ENCODE peak calls at places on chromosomes 6 and 20, in four cellular contexts. X is H1, O is GM12892, B is GM12878. V is an unnamed sample.

GRCh38 chr6:150182460-150183078 is 39.7 kb downstream of the PPP1R14C start:
- DNase-seq in X (no peak), B (no peak), O (no peak), V (no peak)

GRCh38 chr20:50270569-50270968 is 79.9 kb downstream of the CEBPB start:
- DNase-seq in O (no peak), X (no peak), B (no peak), V (no peak)

GRCh38 chr6:145442110-145442509 is 293.2 kb downstream of the EPM2A start:
- DNase-seq in O (no peak), X (no peak), B (no peak), V (no peak)

GRCh38 chr6:50819906-50820589 is 1.4 kb downstream of the TFAP2B start:
- DNase-seq in O (no peak), X (no peak), B (no peak), V (no peak)

GRCh38 chr20:61140576-61140975 is 111.5 kb upstream of the CDH4 start:
- DNase-seq in B (no peak), O (no peak), X (no peak), V (no peak)

GRCh38 chr6:28423546-28423945 is 19.7 kb downstream of the ZSCAN23 start:
- DNase-seq in O (no peak), B (no peak), X (no peak), V (no peak)

GRCh38 chr6:10478187-10479040 is 42.7 kb upstream of the GCNT2 start:
- DNase-seq in X (no peak), O (no peak), B (no peak), V (no peak)

GRCh38 chr6:37717836-37718251 is 20.2 kb upstream of the MDGA1 start:
- DNase-seq in B (no peak), O (no peak), X (no peak), V (no peak)

GRCh38 chr20:10662151-10662550 is 11.6 kb downstream of the JAG1 start:
- DNase-seq in O (no peak), X (no peak), B (no peak), V (no peak)

GRCh38 chr6:125918681-125919566 is 37.6 kb upstream of the HINT3 start:
- DNase-seq in O (no peak), X (no peak), B (peak; percentile 93), V (peak; percentile 17)

GRCh38 chr6:41488064-41488391 is 58.2 kb upstream of the FOXP4 start:
- DNase-seq in X (no peak), B (no peak), O (no peak), V (no peak)

GRCh38 chr6:10800810-10801209 is 37.5 kb downstream of the MAK start:
- DNase-seq in X (no peak), B (no peak), O (no peak), V (no peak)

GRCh38 chr20:44370639-44371218 is 15.2 kb downstream of the HNF4A start:
- DNase-seq in X (no peak), B (no peak), O (no peak), V (no peak)

GRCh38 chr6:78502386-78502887 is 364.9 kb upstream of the IRAK1BP1 start:
- DNase-seq in X (no peak), B (no peak), O (no peak), V (no peak)

GRCh38 chr20:14093652-14094051 is 98.3 kb downstream of the MACROD2 start:
- DNase-seq in O (no peak), B (no peak), X (no peak), V (no peak)

GRCh38 chr6:747921-748320 is 55.0 kb upstream of the EXOC2 start:
- DNase-seq in B (no peak), O (no peak), X (no peak), V (no peak)

GRCh38 chr6:99187429-99187828 is 162.0 kb downstream of the FAXC start:
- DNase-seq in B (no peak), O (no peak), X (no peak), V (no peak)
- TF ChIP-seq POLR2AphosphoS5 in B (no peak), O (no peak), X (no peak), V (no peak)

GRCh38 chr6:157198425-157199279 is 124.7 kb downstream of the TMEM242 start:
- DNase-seq in X (no peak), B (no peak), O (no peak), V (no peak)
- TF ChIP-seq POLR2A in X (no peak), B (no peak), O (no peak), V (no peak)

GRCh38 chr6:74720923-74721322 is 484.9 kb downstream of the COL12A1 start:
- DNase-seq in X (no peak), B (no peak), O (no peak), V (no peak)
- TF ChIP-seq TAF1 in X (no peak), B (no peak), O (no peak), V (no peak)

GRCh38 chr6:3585320-3585935 is 128.6 kb upstream of the SLC22A23 start:
- DNase-seq in B (no peak), O (no peak), X (no peak), V (no peak)
- TF ChIP-seq POLR2AphosphoS5 in B (no peak), O (no peak), X (no peak), V (no peak)

DNA sequence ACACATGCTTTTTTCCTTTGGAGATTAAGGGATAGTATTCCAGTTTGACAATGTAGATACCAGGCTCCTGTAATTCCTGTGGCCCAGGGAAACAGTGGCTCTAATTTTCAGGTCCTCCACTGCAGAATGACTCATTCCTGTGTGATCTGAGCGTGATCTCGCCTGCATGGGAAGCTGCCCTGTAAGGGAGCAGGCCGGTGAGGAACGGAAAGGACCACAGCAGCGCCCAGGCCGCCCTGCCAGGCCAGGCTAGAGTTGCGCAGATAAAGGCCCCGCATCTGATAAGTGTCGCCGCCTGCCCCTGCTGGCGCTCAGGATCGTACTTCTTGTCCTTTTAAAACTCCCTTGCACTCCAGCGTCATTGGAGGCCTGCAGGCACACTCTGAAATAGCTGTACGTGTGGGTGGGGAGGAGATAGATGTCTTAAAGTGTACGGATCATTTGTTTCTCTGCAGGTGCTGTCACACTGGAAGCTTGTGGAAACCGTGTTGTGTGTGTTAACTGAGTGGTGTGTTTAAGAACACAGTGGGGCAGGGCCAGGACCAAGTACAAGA is 60.7 kb downstream of the SYNJ2 start:
- DNase-seq in O (no peak), X (no peak), B (no peak), V (no peak)
- TF ChIP-seq POLR2A in O (no peak), X (no peak), B (no peak), V (no peak)

DNA sequence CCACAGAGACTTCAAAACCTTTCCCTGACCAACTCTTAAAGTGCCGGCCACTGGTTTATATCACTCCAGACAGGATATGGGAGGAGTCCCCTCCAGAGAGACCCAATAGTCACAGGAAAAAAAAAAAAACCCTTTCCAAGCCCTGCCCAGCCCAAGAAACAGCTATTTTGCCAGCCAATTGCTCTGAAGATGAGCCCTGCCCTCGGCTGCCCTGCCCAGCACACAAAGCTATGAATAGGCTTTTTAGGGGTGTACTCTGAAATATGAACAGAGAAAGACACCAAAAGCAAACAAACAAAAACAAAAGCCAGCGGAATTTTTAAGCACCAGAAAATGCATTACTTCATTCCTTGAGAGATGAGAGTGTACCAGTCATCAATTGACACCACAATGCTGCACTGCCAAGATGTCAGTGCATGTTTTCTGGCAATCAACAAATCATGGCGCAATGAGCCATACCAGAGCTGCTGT is 275.1 kb downstream of the C6orf118 start:
- DNase-seq in O (no peak), X (no peak), B (no peak), V (no peak)
- TF ChIP-seq TAF1 in O (no peak), X (no peak), B (no peak), V (no peak)

DNA sequence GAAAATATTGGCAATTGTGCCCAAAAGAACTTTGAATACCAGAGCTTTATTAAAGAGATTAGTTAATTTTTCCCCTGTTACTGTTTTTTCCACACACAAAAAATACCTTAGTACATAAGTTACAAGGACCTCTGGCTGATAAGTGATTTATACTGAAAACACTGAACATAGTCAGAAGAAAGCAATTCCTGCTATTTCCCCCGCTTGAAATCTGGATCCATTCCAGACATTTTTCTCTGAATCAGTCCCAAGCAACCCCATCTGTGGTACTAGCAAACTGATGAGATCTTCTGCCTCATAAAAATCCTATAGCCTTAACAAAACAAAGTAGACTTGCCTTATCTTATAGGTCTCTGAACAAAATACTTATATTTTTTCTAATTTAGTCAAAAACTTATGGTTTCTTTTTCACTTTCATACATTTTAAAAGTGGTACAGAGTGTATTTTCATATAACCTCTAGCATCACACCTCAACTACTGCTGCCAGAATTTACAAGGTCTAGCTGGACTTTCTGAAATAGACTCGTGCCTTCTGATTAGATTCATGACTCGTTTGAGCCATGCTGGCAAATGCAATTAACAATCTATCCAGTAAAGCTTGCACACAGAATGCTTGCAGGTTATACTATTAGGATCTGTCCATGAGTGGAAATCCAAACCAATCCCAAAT is 111.9 kb downstream of the TBX18 start:
- DNase-seq in B (no peak), O (no peak), X (no peak), V (no peak)
- TF ChIP-seq POLR2AphosphoS5 in B (no peak), O (no peak), X (no peak), V (no peak)

GRCh38 chr20:45776931-45777330 is 14.8 kb downstream of the WFDC3 start:
- DNase-seq in X (no peak), B (no peak), O (no peak), V (no peak)
- TF ChIP-seq POLR2A in X (no peak), B (no peak), O (no peak), V (no peak)

GRCh38 chr20:2244993-2245392 is 50.8 kb upstream of the TGM3 start:
- DNase-seq in B (no peak), O (no peak), X (no peak), V (no peak)
- TF ChIP-seq TAF1 in B (no peak), O (no peak), X (no peak), V (no peak)

GRCh38 chr20:34705008-34705382 is 851 bp downstream of the TP53INP2 start:
- DNase-seq in O (no peak), X (no peak), B (no peak), V (no peak)

GRCh38 chr20:34705383-34706021 is 1.4 kb downstream of the TP53INP2 start:
- DNase-seq in B (no peak), O (no peak), X (no peak), V (no peak)

GRCh38 chr20:34703573-34704176 is 469 bp upstream of the TP53INP2 start:
- DNase-seq in O (no peak), B (no peak), X (no peak), V (no peak)

GRCh38 chr20:34703061-34703572 is 1.0 kb upstream of the TP53INP2 start:
- DNase-seq in B (no peak), O (no peak), X (no peak), V (no peak)

DNA sequence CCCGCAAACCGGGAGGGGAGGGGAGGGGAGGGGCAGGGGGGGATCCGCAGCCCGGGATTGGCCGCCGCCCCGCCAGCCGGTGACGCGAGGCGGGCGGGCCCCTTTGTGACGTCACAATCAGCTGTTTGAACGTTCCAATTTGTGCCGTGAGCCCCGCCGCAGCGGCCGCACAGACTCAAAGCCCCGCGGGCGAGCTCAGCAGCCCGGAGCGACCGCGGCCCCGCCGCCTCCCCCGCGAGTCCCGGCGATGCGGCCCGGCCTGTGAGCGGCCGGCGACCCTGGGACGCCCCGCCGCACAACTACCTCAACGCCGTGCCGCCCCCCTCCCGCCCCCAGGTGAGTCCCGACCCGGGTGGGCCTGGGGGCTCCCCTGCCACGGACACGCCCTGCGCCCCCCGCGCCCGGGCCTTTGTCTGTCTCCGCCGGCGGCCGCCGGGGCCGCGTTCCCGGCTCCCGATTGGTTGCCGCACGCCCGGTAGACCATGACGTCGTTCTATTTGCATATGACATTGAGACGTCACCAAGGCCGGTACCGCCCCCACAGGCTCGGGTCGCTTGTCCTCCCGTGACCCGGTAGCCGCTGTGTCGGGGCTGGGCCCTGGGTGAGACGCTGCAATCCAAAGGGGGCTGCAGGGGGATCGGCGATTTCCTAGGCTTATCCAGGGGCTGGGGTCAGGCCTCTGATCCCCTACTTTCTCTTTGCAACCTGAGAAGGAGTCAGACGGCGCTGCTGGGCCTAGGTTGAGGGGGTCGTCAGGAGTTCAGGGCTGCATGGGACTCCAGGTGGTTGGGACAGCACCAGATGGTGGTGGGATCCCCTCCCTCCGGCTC is at the start of gene TP53INP2:
- DNase-seq in B (no peak), O (peak; percentile 75), X (peak; percentile 95), V (peak; percentile 79)
- TF ChIP-seq POLR2AphosphoS5 in B (peak; percentile 55), O (no peak), X (peak; percentile 44), V (peak; percentile 20)

V was measured in GM12891.